ENCODE peak calls at places on chromosome 9, in four cellular contexts. One of them, this sample, is unnamed.

GRCh38 chr9:134551657-134552348 is 89.8 kb upstream of the COL5A1 start:
- DNase-seq in K562: no peak
- DNase-seq in SK-N-SH: no peak
- DNase-seq in GM12878: no peak
- DNase-seq in this sample: no peak

GRCh38 chr9:128383791-128384190 is 12.6 kb downstream of the URM1 start:
- DNase-seq in K562: no peak
- DNase-seq in SK-N-SH: no peak
- DNase-seq in GM12878: no peak
- DNase-seq in this sample: no peak

GRCh38 chr9:128304151-128304970 is 17.9 kb downstream of the TRUB2 start:
- DNase-seq in K562: no peak
- DNase-seq in SK-N-SH: no peak
- DNase-seq in GM12878: no peak
- DNase-seq in this sample: no peak

GRCh38 chr9:86775718-86776117 is 171.6 kb downstream of the GAS1 start:
- DNase-seq in K562: no peak
- DNase-seq in SK-N-SH: no peak
- DNase-seq in GM12878: no peak
- DNase-seq in this sample: no peak

GRCh38 chr9:20397348-20397747 is 225.0 kb downstream of the MLLT3 start:
- DNase-seq in K562: no peak
- DNase-seq in SK-N-SH: no peak
- DNase-seq in GM12878: no peak
- DNase-seq in this sample: no peak

GRCh38 chr9:95528908-95529502 is 12.2 kb upstream of the PTCH1 start:
- DNase-seq in K562: no peak
- DNase-seq in SK-N-SH: no peak
- DNase-seq in GM12878: no peak
- DNase-seq in this sample: no peak

GRCh38 chr9:95722141-95722540 is 153.3 kb upstream of the ERCC6L2 start:
- DNase-seq in K562: no peak
- DNase-seq in SK-N-SH: no peak
- DNase-seq in GM12878: no peak
- DNase-seq in this sample: no peak

GRCh38 chr9:89026878-89027277 is 35.6 kb downstream of the S1PR3 start:
- DNase-seq in K562: no peak
- DNase-seq in SK-N-SH: no peak
- DNase-seq in GM12878: no peak
- DNase-seq in this sample: no peak

GRCh38 chr9:130028493-130029222 is 14.3 kb downstream of the FNBP1 start:
- DNase-seq in K562: no peak
- DNase-seq in SK-N-SH: no peak
- DNase-seq in GM12878: no peak
- DNase-seq in this sample: peak; percentile 93

GRCh38 chr9:37283730-37284235 is 138.7 kb upstream of the GRHPR start:
- DNase-seq in K562: no peak
- DNase-seq in SK-N-SH: no peak
- DNase-seq in GM12878: peak; percentile 72
- DNase-seq in this sample: peak; percentile 4

GRCh38 chr9:124254261-124254682 is 3.5 kb upstream of the NEK6 start:
- DNase-seq in K562: no peak
- DNase-seq in SK-N-SH: no peak
- DNase-seq in GM12878: peak; percentile 96
- DNase-seq in this sample: no peak

GRCh38 chr9:11618241-11618805 is 1005.5 kb upstream of the PTPRD start:
- DNase-seq in K562: peak; percentile 2
- DNase-seq in SK-N-SH: peak; percentile 21
- DNase-seq in GM12878: no peak
- DNase-seq in this sample: no peak

GRCh38 chr9:106697799-106698591 is 165.0 kb upstream of the ZNF462 start:
- DNase-seq in K562: no peak
- DNase-seq in SK-N-SH: peak; percentile 77
- DNase-seq in GM12878: no peak
- DNase-seq in this sample: no peak

GRCh38 chr9:116646661-116647514 is 40.2 kb upstream of the TRIM32 start:
- DNase-seq in K562: peak; percentile 18
- DNase-seq in SK-N-SH: peak; percentile 25
- DNase-seq in GM12878: no peak
- DNase-seq in this sample: peak; percentile 37

GRCh38 chr9:74817281-74818181 is 70.2 kb downstream of the TRPM6 start:
- DNase-seq in K562: no peak
- DNase-seq in SK-N-SH: no peak
- DNase-seq in GM12878: no peak
- DNase-seq in this sample: no peak

GRCh38 chr9:128101231-128101641 is 26.3 kb downstream of the PTGES2 start:
- DNase-seq in K562: no peak
- DNase-seq in SK-N-SH: no peak
- DNase-seq in GM12878: no peak
- DNase-seq in this sample: peak; percentile 61

GRCh38 chr9:101465330-101465915 is 29.8 kb upstream of the ALDOB start:
- DNase-seq in K562: peak; percentile 57
- DNase-seq in SK-N-SH: no peak
- DNase-seq in GM12878: no peak
- DNase-seq in this sample: peak; percentile 69
- TF ChIP-seq YY1 in K562: no peak
- TF ChIP-seq YY1 in SK-N-SH: no peak
- TF ChIP-seq YY1 in GM12878: no peak
- TF ChIP-seq YY1 in this sample: no peak

GRCh38 chr9:34310205-34310604 is 18.9 kb downstream of the KIF24 start:
- DNase-seq in K562: no peak
- DNase-seq in SK-N-SH: no peak
- DNase-seq in GM12878: no peak
- DNase-seq in this sample: no peak
- TF ChIP-seq USF2 in K562: no peak
- TF ChIP-seq USF2 in SK-N-SH: no peak
- TF ChIP-seq USF2 in GM12878: no peak
- TF ChIP-seq USF2 in this sample: no peak

DNA sequence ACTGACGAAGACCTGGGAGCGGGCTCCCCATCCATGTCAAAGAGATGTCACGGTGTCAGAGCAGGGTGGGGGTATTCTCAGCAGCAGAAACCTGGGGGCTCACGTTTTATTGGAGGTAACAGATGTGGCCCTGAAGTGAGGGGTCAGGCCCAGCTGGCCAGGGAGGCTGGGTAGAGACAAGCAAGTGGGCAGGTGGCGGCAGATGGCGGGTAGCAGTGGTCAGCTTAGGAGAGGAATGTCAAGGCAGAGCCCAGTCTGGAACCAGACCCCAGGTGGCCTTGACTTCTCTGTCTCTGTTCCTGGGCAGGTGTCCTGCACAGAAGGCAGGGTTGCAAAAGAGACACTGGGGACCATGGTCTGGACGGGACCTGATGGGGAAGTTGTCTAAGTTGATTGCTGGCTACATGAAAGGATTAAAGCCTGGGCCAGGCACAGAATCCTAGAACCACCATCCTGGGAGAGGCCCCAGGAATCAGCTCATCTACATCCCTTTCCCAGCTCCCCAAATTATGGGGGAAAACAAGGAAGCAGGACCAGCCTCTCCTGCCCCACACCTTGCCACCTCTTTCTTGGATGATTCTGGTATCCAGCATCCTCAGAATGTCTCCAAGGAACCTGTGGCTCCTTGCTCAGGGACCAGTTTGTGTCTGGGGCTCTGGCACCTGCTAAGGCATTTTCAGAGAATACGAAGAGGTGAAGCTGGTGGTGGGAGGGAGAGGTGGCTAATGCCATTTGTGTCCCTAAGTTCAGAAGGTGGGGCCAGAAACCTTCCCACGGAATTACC is 72.5 kb downstream of the AMBP start:
- DNase-seq in K562: no peak
- DNase-seq in SK-N-SH: no peak
- DNase-seq in GM12878: no peak
- DNase-seq in this sample: no peak
- TF ChIP-seq SMC3 in K562: no peak
- TF ChIP-seq SMC3 in SK-N-SH: no peak
- TF ChIP-seq SMC3 in GM12878: no peak
- TF ChIP-seq SMC3 in this sample: no peak

GRCh38 chr9:136093331-136093986 is 1.6 kb downstream of the NACC2 start:
- DNase-seq in K562: peak; percentile 85
- DNase-seq in SK-N-SH: peak; percentile 69
- DNase-seq in GM12878: no peak
- DNase-seq in this sample: no peak
- TF ChIP-seq YY1 in K562: peak; percentile 31
- TF ChIP-seq YY1 in SK-N-SH: no peak
- TF ChIP-seq YY1 in GM12878: no peak
- TF ChIP-seq YY1 in this sample: no peak

GRCh38 chr9:108663381-108663876 is 192.4 kb downstream of the ACTL7B start:
- DNase-seq in K562: no peak
- DNase-seq in SK-N-SH: no peak
- DNase-seq in GM12878: no peak
- DNase-seq in this sample: no peak
- TF ChIP-seq USF2 in K562: no peak
- TF ChIP-seq USF2 in SK-N-SH: no peak
- TF ChIP-seq USF2 in GM12878: no peak
- TF ChIP-seq USF2 in this sample: no peak

DNA sequence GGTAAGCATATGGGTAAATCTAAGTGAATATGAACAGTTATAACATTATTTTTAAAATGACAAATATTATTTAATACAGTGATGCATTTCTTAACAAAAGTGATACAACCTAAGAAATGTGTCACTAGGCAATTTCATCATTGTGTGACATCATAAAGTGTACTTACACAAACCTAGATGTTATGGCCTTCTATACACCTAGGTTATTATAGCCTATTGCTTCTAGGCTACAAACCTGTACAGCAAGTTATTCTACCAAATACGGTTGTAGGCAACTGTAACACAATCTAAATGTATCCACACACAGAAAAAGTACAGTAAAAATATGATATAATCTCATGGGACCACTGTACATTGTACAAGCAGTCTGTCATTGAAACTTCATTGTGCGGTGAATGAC is 48.3 kb downstream of the STRBP start:
- DNase-seq in K562: no peak
- DNase-seq in SK-N-SH: no peak
- DNase-seq in GM12878: no peak
- DNase-seq in this sample: no peak
- TF ChIP-seq SMC3 in K562: no peak
- TF ChIP-seq SMC3 in SK-N-SH: no peak
- TF ChIP-seq SMC3 in GM12878: no peak
- TF ChIP-seq SMC3 in this sample: no peak

DNA sequence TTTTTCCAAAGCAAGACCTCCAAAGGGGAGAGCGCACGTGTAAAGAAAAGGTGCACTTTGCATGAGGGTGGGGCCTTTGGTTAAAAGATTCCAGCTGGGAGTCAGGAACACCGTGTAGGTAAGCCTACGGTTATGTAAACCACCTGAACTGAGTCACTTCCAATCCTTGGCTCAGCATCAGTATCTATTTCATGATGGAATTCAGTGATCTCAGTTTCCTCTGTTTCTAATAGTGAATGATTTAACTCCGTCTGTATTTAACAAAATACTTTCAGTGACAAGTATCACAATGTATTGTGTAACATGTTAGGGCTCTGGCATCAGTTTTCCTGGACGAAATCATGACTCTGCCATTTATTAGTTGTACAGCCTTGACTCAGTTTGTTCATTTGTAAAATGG is 1.3 kb upstream of the SVEP1 start:
- DNase-seq in K562: no peak
- DNase-seq in SK-N-SH: no peak
- DNase-seq in GM12878: no peak
- DNase-seq in this sample: no peak
- TF ChIP-seq YY1 in K562: no peak
- TF ChIP-seq YY1 in SK-N-SH: no peak
- TF ChIP-seq YY1 in GM12878: no peak
- TF ChIP-seq YY1 in this sample: no peak

GRCh38 chr9:136996361-136997281 is at the start of gene CLIC3:
- DNase-seq in K562: peak; percentile 71
- DNase-seq in SK-N-SH: peak; percentile 68
- DNase-seq in GM12878: no peak
- DNase-seq in this sample: peak; percentile 46
- TF ChIP-seq USF2 in K562: no peak
- TF ChIP-seq USF2 in SK-N-SH: no peak
- TF ChIP-seq USF2 in GM12878: no peak
- TF ChIP-seq USF2 in this sample: no peak

GRCh38 chr9:77290373-77290772 is 113.0 kb downstream of the VPS13A start:
- DNase-seq in K562: no peak
- DNase-seq in SK-N-SH: no peak
- DNase-seq in GM12878: no peak
- DNase-seq in this sample: no peak

GRCh38 chr9:77293949-77294348 is 116.6 kb downstream of the VPS13A start:
- DNase-seq in K562: no peak
- DNase-seq in SK-N-SH: no peak
- DNase-seq in GM12878: no peak
- DNase-seq in this sample: no peak

GRCh38 chr9:77291714-77292113 is 114.4 kb downstream of the VPS13A start:
- DNase-seq in K562: peak; percentile 25
- DNase-seq in SK-N-SH: peak; percentile 15
- DNase-seq in GM12878: no peak
- DNase-seq in this sample: peak; percentile 9
- TF ChIP-seq SMC3 in K562: no peak
- TF ChIP-seq SMC3 in SK-N-SH: peak; percentile 8
- TF ChIP-seq SMC3 in GM12878: no peak
- TF ChIP-seq SMC3 in this sample: no peak

GRCh38 chr9:17349816-17350215 is 215.0 kb downstream of the CNTLN start:
- DNase-seq in K562: no peak
- DNase-seq in SK-N-SH: no peak
- DNase-seq in GM12878: no peak
- DNase-seq in this sample: no peak
- TF ChIP-seq YY1 in K562: no peak
- TF ChIP-seq YY1 in SK-N-SH: no peak
- TF ChIP-seq YY1 in GM12878: no peak
- TF ChIP-seq YY1 in this sample: no peak